ENCODE peak calls at places on chromosomes 13 and 19, in eight cellular contexts. One of them, this sample, is unnamed.

GRCh38 chr13:24688901-24689300 is 8.7 kb downstream of the ATP12A start:
- DNase-seq in HTR-8/SVneo: no peak
- DNase-seq in activated T-cell treated with anti-CD3 and anti-CD28 coated beads for 1 hour: no peak
- DNase-seq in NCI-H510A: no peak
- DNase-seq in activated CD4-positive, alpha-beta T cell treated with anti-CD3 and anti-CD28 coated beads, Interleukin-2, amount 50 U/mL, for 1 hour: no peak
- DNase-seq in A549: no peak
- DNase-seq in CD4-positive, alpha-beta memory T cell: no peak
- DNase-seq in activated T-helper 2 cell treated with anti-CD3 and anti-CD28 coated beads, Interferon-gamma antibody, Interleukin-2, Interleukin-4, amounts not matched to agents 10 μg/mL and 5 μg/mL and 100 μg/mL, durations not matched to agents 14 hours and 24 hours and 36 hours: no peak
- DNase-seq in this sample: no peak

GRCh38 chr13:73167046-73167820 is 108.4 kb downstream of the KLF5 start:
- DNase-seq in activated T-helper 2 cell treated with anti-CD3 and anti-CD28 coated beads, Interferon-gamma antibody, Interleukin-2, Interleukin-4, amounts not matched to agents 10 μg/mL and 5 μg/mL and 100 μg/mL, durations not matched to agents 14 hours and 24 hours and 36 hours: no peak
- DNase-seq in activated T-cell treated with anti-CD3 and anti-CD28 coated beads for 1 hour: no peak
- DNase-seq in A549: no peak
- DNase-seq in HTR-8/SVneo: no peak
- DNase-seq in CD4-positive, alpha-beta memory T cell: no peak
- DNase-seq in NCI-H510A: no peak
- DNase-seq in activated CD4-positive, alpha-beta T cell treated with anti-CD3 and anti-CD28 coated beads, Interleukin-2, amount 50 U/mL, for 1 hour: no peak
- DNase-seq in this sample: no peak

GRCh38 chr13:112911285-112911701 is 57.7 kb upstream of the MCF2L start:
- DNase-seq in A549: no peak
- DNase-seq in activated CD4-positive, alpha-beta T cell treated with anti-CD3 and anti-CD28 coated beads, Interleukin-2, amount 50 U/mL, for 1 hour: no peak
- DNase-seq in NCI-H510A: no peak
- DNase-seq in activated T-helper 2 cell treated with anti-CD3 and anti-CD28 coated beads, Interferon-gamma antibody, Interleukin-2, Interleukin-4, amounts not matched to agents 10 μg/mL and 5 μg/mL and 100 μg/mL, durations not matched to agents 14 hours and 24 hours and 36 hours: no peak
- DNase-seq in CD4-positive, alpha-beta memory T cell: no peak
- DNase-seq in activated T-cell treated with anti-CD3 and anti-CD28 coated beads for 1 hour: no peak
- DNase-seq in HTR-8/SVneo: no peak
- DNase-seq in this sample: no peak

GRCh38 chr13:61664821-61665705 is 249.4 kb upstream of the PCDH20 start:
- DNase-seq in A549: no peak
- DNase-seq in activated T-cell treated with anti-CD3 and anti-CD28 coated beads for 1 hour: no peak
- DNase-seq in NCI-H510A: peak
- DNase-seq in activated CD4-positive, alpha-beta T cell treated with anti-CD3 and anti-CD28 coated beads, Interleukin-2, amount 50 U/mL, for 1 hour: no peak
- DNase-seq in activated T-helper 2 cell treated with anti-CD3 and anti-CD28 coated beads, Interferon-gamma antibody, Interleukin-2, Interleukin-4, amounts not matched to agents 10 μg/mL and 5 μg/mL and 100 μg/mL, durations not matched to agents 14 hours and 24 hours and 36 hours: no peak
- DNase-seq in CD4-positive, alpha-beta memory T cell: no peak
- DNase-seq in HTR-8/SVneo: no peak
- DNase-seq in this sample: no peak

GRCh38 chr13:32403108-32403507 is 24.8 kb downstream of the N4BP2L1 start:
- DNase-seq in activated T-helper 2 cell treated with anti-CD3 and anti-CD28 coated beads, Interferon-gamma antibody, Interleukin-2, Interleukin-4, amounts not matched to agents 10 μg/mL and 5 μg/mL and 100 μg/mL, durations not matched to agents 14 hours and 24 hours and 36 hours: no peak
- DNase-seq in activated T-cell treated with anti-CD3 and anti-CD28 coated beads for 1 hour: no peak
- DNase-seq in NCI-H510A: no peak
- DNase-seq in CD4-positive, alpha-beta memory T cell: no peak
- DNase-seq in A549: no peak
- DNase-seq in HTR-8/SVneo: no peak
- DNase-seq in activated CD4-positive, alpha-beta T cell treated with anti-CD3 and anti-CD28 coated beads, Interleukin-2, amount 50 U/mL, for 1 hour: no peak
- DNase-seq in this sample: no peak

GRCh38 chr13:39957868-39958676 is 302.6 kb downstream of the COG6 start:
- DNase-seq in activated T-helper 2 cell treated with anti-CD3 and anti-CD28 coated beads, Interferon-gamma antibody, Interleukin-2, Interleukin-4, amounts not matched to agents 10 μg/mL and 5 μg/mL and 100 μg/mL, durations not matched to agents 14 hours and 24 hours and 36 hours: no peak
- DNase-seq in NCI-H510A: no peak
- DNase-seq in A549: no peak
- DNase-seq in activated T-cell treated with anti-CD3 and anti-CD28 coated beads for 1 hour: no peak
- DNase-seq in CD4-positive, alpha-beta memory T cell: peak
- DNase-seq in HTR-8/SVneo: no peak
- DNase-seq in activated CD4-positive, alpha-beta T cell treated with anti-CD3 and anti-CD28 coated beads, Interleukin-2, amount 50 U/mL, for 1 hour: no peak
- DNase-seq in this sample: no peak

GRCh38 chr19:780935-781334 is 16.3 kb upstream of the PTBP1 start:
- DNase-seq in activated CD4-positive, alpha-beta T cell treated with anti-CD3 and anti-CD28 coated beads, Interleukin-2, amount 50 U/mL, for 1 hour: no peak
- DNase-seq in activated T-helper 2 cell treated with anti-CD3 and anti-CD28 coated beads, Interferon-gamma antibody, Interleukin-2, Interleukin-4, amounts not matched to agents 10 μg/mL and 5 μg/mL and 100 μg/mL, durations not matched to agents 14 hours and 24 hours and 36 hours: no peak
- DNase-seq in HTR-8/SVneo: no peak
- DNase-seq in CD4-positive, alpha-beta memory T cell: no peak
- DNase-seq in NCI-H510A: no peak
- DNase-seq in A549: no peak
- DNase-seq in activated T-cell treated with anti-CD3 and anti-CD28 coated beads for 1 hour: no peak
- DNase-seq in this sample: no peak

GRCh38 chr13:99812611-99813010 is 159.0 kb downstream of the ZIC5 start:
- DNase-seq in CD4-positive, alpha-beta memory T cell: no peak
- DNase-seq in activated T-helper 2 cell treated with anti-CD3 and anti-CD28 coated beads, Interferon-gamma antibody, Interleukin-2, Interleukin-4, amounts not matched to agents 10 μg/mL and 5 μg/mL and 100 μg/mL, durations not matched to agents 14 hours and 24 hours and 36 hours: no peak
- DNase-seq in activated T-cell treated with anti-CD3 and anti-CD28 coated beads for 1 hour: no peak
- DNase-seq in activated CD4-positive, alpha-beta T cell treated with anti-CD3 and anti-CD28 coated beads, Interleukin-2, amount 50 U/mL, for 1 hour: no peak
- DNase-seq in A549: no peak
- DNase-seq in NCI-H510A: no peak
- DNase-seq in HTR-8/SVneo: peak
- DNase-seq in this sample: no peak

GRCh38 chr19:2051771-2052704 is 994 bp upstream of the MKNK2 start:
- DNase-seq in NCI-H510A: peak
- DNase-seq in activated T-cell treated with anti-CD3 and anti-CD28 coated beads for 1 hour: peak
- DNase-seq in activated CD4-positive, alpha-beta T cell treated with anti-CD3 and anti-CD28 coated beads, Interleukin-2, amount 50 U/mL, for 1 hour: peak
- DNase-seq in CD4-positive, alpha-beta memory T cell: peak
- DNase-seq in activated T-helper 2 cell treated with anti-CD3 and anti-CD28 coated beads, Interferon-gamma antibody, Interleukin-2, Interleukin-4, amounts not matched to agents 10 μg/mL and 5 μg/mL and 100 μg/mL, durations not matched to agents 14 hours and 24 hours and 36 hours: no peak
- DNase-seq in A549: no peak
- DNase-seq in HTR-8/SVneo: no peak
- DNase-seq in this sample: no peak

GRCh38 chr19:1665565-1666047 is 13.2 kb upstream of the TCF3 start:
- DNase-seq in activated T-cell treated with anti-CD3 and anti-CD28 coated beads for 1 hour: no peak
- DNase-seq in A549: no peak
- DNase-seq in activated CD4-positive, alpha-beta T cell treated with anti-CD3 and anti-CD28 coated beads, Interleukin-2, amount 50 U/mL, for 1 hour: no peak
- DNase-seq in activated T-helper 2 cell treated with anti-CD3 and anti-CD28 coated beads, Interferon-gamma antibody, Interleukin-2, Interleukin-4, amounts not matched to agents 10 μg/mL and 5 μg/mL and 100 μg/mL, durations not matched to agents 14 hours and 24 hours and 36 hours: no peak
- DNase-seq in HTR-8/SVneo: no peak
- DNase-seq in NCI-H510A: no peak
- DNase-seq in CD4-positive, alpha-beta memory T cell: no peak
- DNase-seq in this sample: no peak

GRCh38 chr19:36796714-36796999 is 24.1 kb upstream of the ZNF850 start:
- DNase-seq in activated CD4-positive, alpha-beta T cell treated with anti-CD3 and anti-CD28 coated beads, Interleukin-2, amount 50 U/mL, for 1 hour: no peak
- DNase-seq in HTR-8/SVneo: no peak
- DNase-seq in CD4-positive, alpha-beta memory T cell: no peak
- DNase-seq in NCI-H510A: no peak
- DNase-seq in activated T-cell treated with anti-CD3 and anti-CD28 coated beads for 1 hour: no peak
- DNase-seq in A549: no peak
- DNase-seq in activated T-helper 2 cell treated with anti-CD3 and anti-CD28 coated beads, Interferon-gamma antibody, Interleukin-2, Interleukin-4, amounts not matched to agents 10 μg/mL and 5 μg/mL and 100 μg/mL, durations not matched to agents 14 hours and 24 hours and 36 hours: no peak
- DNase-seq in this sample: peak

GRCh38 chr13:42061943-42062342 is 13.5 kb downstream of the DGKH start:
- DNase-seq in activated T-helper 2 cell treated with anti-CD3 and anti-CD28 coated beads, Interferon-gamma antibody, Interleukin-2, Interleukin-4, amounts not matched to agents 10 μg/mL and 5 μg/mL and 100 μg/mL, durations not matched to agents 14 hours and 24 hours and 36 hours: no peak
- DNase-seq in HTR-8/SVneo: no peak
- DNase-seq in NCI-H510A: no peak
- DNase-seq in activated CD4-positive, alpha-beta T cell treated with anti-CD3 and anti-CD28 coated beads, Interleukin-2, amount 50 U/mL, for 1 hour: no peak
- DNase-seq in activated T-cell treated with anti-CD3 and anti-CD28 coated beads for 1 hour: no peak
- DNase-seq in A549: no peak
- DNase-seq in CD4-positive, alpha-beta memory T cell: no peak
- DNase-seq in this sample: no peak

GRCh38 chr13:76852991-76853390 is 33.2 kb downstream of the KCTD12 start:
- DNase-seq in activated T-helper 2 cell treated with anti-CD3 and anti-CD28 coated beads, Interferon-gamma antibody, Interleukin-2, Interleukin-4, amounts not matched to agents 10 μg/mL and 5 μg/mL and 100 μg/mL, durations not matched to agents 14 hours and 24 hours and 36 hours: no peak
- DNase-seq in HTR-8/SVneo: no peak
- DNase-seq in activated CD4-positive, alpha-beta T cell treated with anti-CD3 and anti-CD28 coated beads, Interleukin-2, amount 50 U/mL, for 1 hour: no peak
- DNase-seq in NCI-H510A: no peak
- DNase-seq in A549: no peak
- DNase-seq in CD4-positive, alpha-beta memory T cell: no peak
- DNase-seq in activated T-cell treated with anti-CD3 and anti-CD28 coated beads for 1 hour: no peak
- DNase-seq in this sample: no peak

GRCh38 chr19:1402411-1403070 is 1.2 kb upstream of the GAMT start:
- DNase-seq in NCI-H510A: no peak
- DNase-seq in activated CD4-positive, alpha-beta T cell treated with anti-CD3 and anti-CD28 coated beads, Interleukin-2, amount 50 U/mL, for 1 hour: no peak
- DNase-seq in activated T-helper 2 cell treated with anti-CD3 and anti-CD28 coated beads, Interferon-gamma antibody, Interleukin-2, Interleukin-4, amounts not matched to agents 10 μg/mL and 5 μg/mL and 100 μg/mL, durations not matched to agents 14 hours and 24 hours and 36 hours: no peak
- DNase-seq in HTR-8/SVneo: no peak
- DNase-seq in activated T-cell treated with anti-CD3 and anti-CD28 coated beads for 1 hour: no peak
- DNase-seq in A549: no peak
- DNase-seq in CD4-positive, alpha-beta memory T cell: no peak
- DNase-seq in this sample: no peak

GRCh38 chr13:111219306-111219705 is 101.1 kb upstream of the TEX29 start:
- DNase-seq in activated T-cell treated with anti-CD3 and anti-CD28 coated beads for 1 hour: no peak
- DNase-seq in A549: no peak
- DNase-seq in CD4-positive, alpha-beta memory T cell: no peak
- DNase-seq in HTR-8/SVneo: no peak
- DNase-seq in NCI-H510A: no peak
- DNase-seq in activated CD4-positive, alpha-beta T cell treated with anti-CD3 and anti-CD28 coated beads, Interleukin-2, amount 50 U/mL, for 1 hour: no peak
- DNase-seq in activated T-helper 2 cell treated with anti-CD3 and anti-CD28 coated beads, Interferon-gamma antibody, Interleukin-2, Interleukin-4, amounts not matched to agents 10 μg/mL and 5 μg/mL and 100 μg/mL, durations not matched to agents 14 hours and 24 hours and 36 hours: no peak
- DNase-seq in this sample: no peak

GRCh38 chr13:70424428-70424827 is 316.2 kb upstream of the KLHL1 start:
- DNase-seq in A549: no peak
- DNase-seq in activated T-helper 2 cell treated with anti-CD3 and anti-CD28 coated beads, Interferon-gamma antibody, Interleukin-2, Interleukin-4, amounts not matched to agents 10 μg/mL and 5 μg/mL and 100 μg/mL, durations not matched to agents 14 hours and 24 hours and 36 hours: no peak
- DNase-seq in NCI-H510A: no peak
- DNase-seq in CD4-positive, alpha-beta memory T cell: no peak
- DNase-seq in activated T-cell treated with anti-CD3 and anti-CD28 coated beads for 1 hour: no peak
- DNase-seq in activated CD4-positive, alpha-beta T cell treated with anti-CD3 and anti-CD28 coated beads, Interleukin-2, amount 50 U/mL, for 1 hour: no peak
- DNase-seq in HTR-8/SVneo: no peak
- DNase-seq in this sample: no peak

GRCh38 chr13:109794095-109794494 is 7.7 kb upstream of the IRS2 start:
- DNase-seq in NCI-H510A: no peak
- DNase-seq in HTR-8/SVneo: no peak
- DNase-seq in A549: no peak
- DNase-seq in activated T-helper 2 cell treated with anti-CD3 and anti-CD28 coated beads, Interferon-gamma antibody, Interleukin-2, Interleukin-4, amounts not matched to agents 10 μg/mL and 5 μg/mL and 100 μg/mL, durations not matched to agents 14 hours and 24 hours and 36 hours: no peak
- DNase-seq in activated T-cell treated with anti-CD3 and anti-CD28 coated beads for 1 hour: no peak
- DNase-seq in CD4-positive, alpha-beta memory T cell: no peak
- DNase-seq in activated CD4-positive, alpha-beta T cell treated with anti-CD3 and anti-CD28 coated beads, Interleukin-2, amount 50 U/mL, for 1 hour: no peak
- DNase-seq in this sample: no peak

GRCh38 chr13:53691417-53691816 is 662.8 kb downstream of the OLFM4 start:
- DNase-seq in activated T-helper 2 cell treated with anti-CD3 and anti-CD28 coated beads, Interferon-gamma antibody, Interleukin-2, Interleukin-4, amounts not matched to agents 10 μg/mL and 5 μg/mL and 100 μg/mL, durations not matched to agents 14 hours and 24 hours and 36 hours: no peak
- DNase-seq in HTR-8/SVneo: no peak
- DNase-seq in CD4-positive, alpha-beta memory T cell: no peak
- DNase-seq in NCI-H510A: no peak
- DNase-seq in activated CD4-positive, alpha-beta T cell treated with anti-CD3 and anti-CD28 coated beads, Interleukin-2, amount 50 U/mL, for 1 hour: no peak
- DNase-seq in A549: no peak
- DNase-seq in activated T-cell treated with anti-CD3 and anti-CD28 coated beads for 1 hour: no peak
- DNase-seq in this sample: no peak

GRCh38 chr13:35903075-35903474 is 228.1 kb downstream of the DCLK1 start:
- DNase-seq in CD4-positive, alpha-beta memory T cell: no peak
- DNase-seq in HTR-8/SVneo: no peak
- DNase-seq in activated T-helper 2 cell treated with anti-CD3 and anti-CD28 coated beads, Interferon-gamma antibody, Interleukin-2, Interleukin-4, amounts not matched to agents 10 μg/mL and 5 μg/mL and 100 μg/mL, durations not matched to agents 14 hours and 24 hours and 36 hours: no peak
- DNase-seq in activated CD4-positive, alpha-beta T cell treated with anti-CD3 and anti-CD28 coated beads, Interleukin-2, amount 50 U/mL, for 1 hour: no peak
- DNase-seq in A549: no peak
- DNase-seq in NCI-H510A: no peak
- DNase-seq in activated T-cell treated with anti-CD3 and anti-CD28 coated beads for 1 hour: no peak
- DNase-seq in this sample: no peak

GRCh38 chr19:52176574-52176973 is 5.2 kb upstream of the ZNF836 start:
- DNase-seq in CD4-positive, alpha-beta memory T cell: no peak
- DNase-seq in NCI-H510A: no peak
- DNase-seq in activated CD4-positive, alpha-beta T cell treated with anti-CD3 and anti-CD28 coated beads, Interleukin-2, amount 50 U/mL, for 1 hour: no peak
- DNase-seq in activated T-cell treated with anti-CD3 and anti-CD28 coated beads for 1 hour: no peak
- DNase-seq in A549: no peak
- DNase-seq in activated T-helper 2 cell treated with anti-CD3 and anti-CD28 coated beads, Interferon-gamma antibody, Interleukin-2, Interleukin-4, amounts not matched to agents 10 μg/mL and 5 μg/mL and 100 μg/mL, durations not matched to agents 14 hours and 24 hours and 36 hours: no peak
- DNase-seq in HTR-8/SVneo: no peak
- DNase-seq in this sample: no peak

GRCh38 chr13:36763322-36763721 is 55.7 kb upstream of the RFXAP start:
- DNase-seq in activated T-helper 2 cell treated with anti-CD3 and anti-CD28 coated beads, Interferon-gamma antibody, Interleukin-2, Interleukin-4, amounts not matched to agents 10 μg/mL and 5 μg/mL and 100 μg/mL, durations not matched to agents 14 hours and 24 hours and 36 hours: no peak
- DNase-seq in NCI-H510A: no peak
- DNase-seq in CD4-positive, alpha-beta memory T cell: no peak
- DNase-seq in A549: no peak
- DNase-seq in activated CD4-positive, alpha-beta T cell treated with anti-CD3 and anti-CD28 coated beads, Interleukin-2, amount 50 U/mL, for 1 hour: no peak
- DNase-seq in HTR-8/SVneo: no peak
- DNase-seq in activated T-cell treated with anti-CD3 and anti-CD28 coated beads for 1 hour: no peak
- DNase-seq in this sample: no peak

GRCh38 chr13:79423801-79424642 is 18.0 kb upstream of the RBM26 start:
- DNase-seq in NCI-H510A: no peak
- DNase-seq in HTR-8/SVneo: peak
- DNase-seq in activated T-cell treated with anti-CD3 and anti-CD28 coated beads for 1 hour: no peak
- DNase-seq in activated CD4-positive, alpha-beta T cell treated with anti-CD3 and anti-CD28 coated beads, Interleukin-2, amount 50 U/mL, for 1 hour: no peak
- DNase-seq in activated T-helper 2 cell treated with anti-CD3 and anti-CD28 coated beads, Interferon-gamma antibody, Interleukin-2, Interleukin-4, amounts not matched to agents 10 μg/mL and 5 μg/mL and 100 μg/mL, durations not matched to agents 14 hours and 24 hours and 36 hours: no peak
- DNase-seq in CD4-positive, alpha-beta memory T cell: peak
- DNase-seq in A549: no peak
- DNase-seq in this sample: peak

GRCh38 chr13:79128158-79128557 is 277.9 kb downstream of the RBM26 start:
- DNase-seq in activated T-helper 2 cell treated with anti-CD3 and anti-CD28 coated beads, Interferon-gamma antibody, Interleukin-2, Interleukin-4, amounts not matched to agents 10 μg/mL and 5 μg/mL and 100 μg/mL, durations not matched to agents 14 hours and 24 hours and 36 hours: no peak
- DNase-seq in NCI-H510A: no peak
- DNase-seq in CD4-positive, alpha-beta memory T cell: no peak
- DNase-seq in HTR-8/SVneo: peak
- DNase-seq in activated CD4-positive, alpha-beta T cell treated with anti-CD3 and anti-CD28 coated beads, Interleukin-2, amount 50 U/mL, for 1 hour: no peak
- DNase-seq in A549: no peak
- DNase-seq in activated T-cell treated with anti-CD3 and anti-CD28 coated beads for 1 hour: no peak
- DNase-seq in this sample: no peak

GRCh38 chr19:18278521-18279265 is 2.7 kb downstream of the JUND start:
- DNase-seq in CD4-positive, alpha-beta memory T cell: peak
- DNase-seq in activated CD4-positive, alpha-beta T cell treated with anti-CD3 and anti-CD28 coated beads, Interleukin-2, amount 50 U/mL, for 1 hour: peak
- DNase-seq in HTR-8/SVneo: no peak
- DNase-seq in A549: no peak
- DNase-seq in activated T-helper 2 cell treated with anti-CD3 and anti-CD28 coated beads, Interferon-gamma antibody, Interleukin-2, Interleukin-4, amounts not matched to agents 10 μg/mL and 5 μg/mL and 100 μg/mL, durations not matched to agents 14 hours and 24 hours and 36 hours: peak
- DNase-seq in activated T-cell treated with anti-CD3 and anti-CD28 coated beads for 1 hour: no peak
- DNase-seq in NCI-H510A: no peak
- DNase-seq in this sample: no peak

GRCh38 chr19:13505761-13506549 is at the start of gene CACNA1A:
- DNase-seq in A549: no peak
- DNase-seq in activated T-helper 2 cell treated with anti-CD3 and anti-CD28 coated beads, Interferon-gamma antibody, Interleukin-2, Interleukin-4, amounts not matched to agents 10 μg/mL and 5 μg/mL and 100 μg/mL, durations not matched to agents 14 hours and 24 hours and 36 hours: no peak
- DNase-seq in activated T-cell treated with anti-CD3 and anti-CD28 coated beads for 1 hour: no peak
- DNase-seq in HTR-8/SVneo: no peak
- DNase-seq in NCI-H510A: no peak
- DNase-seq in activated CD4-positive, alpha-beta T cell treated with anti-CD3 and anti-CD28 coated beads, Interleukin-2, amount 50 U/mL, for 1 hour: no peak
- DNase-seq in CD4-positive, alpha-beta memory T cell: peak
- DNase-seq in this sample: peak

GRCh38 chr19:45766293-45766918 is 2.6 kb downstream of the SIX5 start:
- DNase-seq in activated CD4-positive, alpha-beta T cell treated with anti-CD3 and anti-CD28 coated beads, Interleukin-2, amount 50 U/mL, for 1 hour: no peak
- DNase-seq in activated T-cell treated with anti-CD3 and anti-CD28 coated beads for 1 hour: no peak
- DNase-seq in NCI-H510A: no peak
- DNase-seq in CD4-positive, alpha-beta memory T cell: no peak
- DNase-seq in A549: no peak
- DNase-seq in HTR-8/SVneo: no peak
- DNase-seq in activated T-helper 2 cell treated with anti-CD3 and anti-CD28 coated beads, Interferon-gamma antibody, Interleukin-2, Interleukin-4, amounts not matched to agents 10 μg/mL and 5 μg/mL and 100 μg/mL, durations not matched to agents 14 hours and 24 hours and 36 hours: no peak
- DNase-seq in this sample: no peak

GRCh38 chr19:19064811-19065745 is 1.3 kb downstream of the SLC25A42 start:
- DNase-seq in A549: no peak
- DNase-seq in activated T-helper 2 cell treated with anti-CD3 and anti-CD28 coated beads, Interferon-gamma antibody, Interleukin-2, Interleukin-4, amounts not matched to agents 10 μg/mL and 5 μg/mL and 100 μg/mL, durations not matched to agents 14 hours and 24 hours and 36 hours: peak
- DNase-seq in HTR-8/SVneo: no peak
- DNase-seq in activated T-cell treated with anti-CD3 and anti-CD28 coated beads for 1 hour: no peak
- DNase-seq in CD4-positive, alpha-beta memory T cell: peak
- DNase-seq in NCI-H510A: no peak
- DNase-seq in activated CD4-positive, alpha-beta T cell treated with anti-CD3 and anti-CD28 coated beads, Interleukin-2, amount 50 U/mL, for 1 hour: peak
- DNase-seq in this sample: peak

GRCh38 chr13:76231522-76232167 is 595.5 kb downstream of the LMO7 start:
- DNase-seq in NCI-H510A: no peak
- DNase-seq in activated CD4-positive, alpha-beta T cell treated with anti-CD3 and anti-CD28 coated beads, Interleukin-2, amount 50 U/mL, for 1 hour: no peak
- DNase-seq in activated T-cell treated with anti-CD3 and anti-CD28 coated beads for 1 hour: no peak
- DNase-seq in CD4-positive, alpha-beta memory T cell: no peak
- DNase-seq in activated T-helper 2 cell treated with anti-CD3 and anti-CD28 coated beads, Interferon-gamma antibody, Interleukin-2, Interleukin-4, amounts not matched to agents 10 μg/mL and 5 μg/mL and 100 μg/mL, durations not matched to agents 14 hours and 24 hours and 36 hours: no peak
- DNase-seq in A549: no peak
- DNase-seq in HTR-8/SVneo: no peak
- DNase-seq in this sample: no peak